ENCODE peak calls at places on chromosomes 16 and 17, in five cellular contexts. R, P, Q, K and S are unnamed samples.

GRCh38 chr17:8922451-8922850 is 43.1 kb downstream of the PIK3R5 start:
- DNase-seq in Q (no peak), K (peak), R (peak), P (no peak), S (no peak)

GRCh38 chr17:72372185-72372584 is 251.4 kb downstream of the SOX9 start:
- DNase-seq in K (peak), Q (no peak), R (no peak), P (no peak), S (no peak)

GRCh38 chr17:10161392-10161791 is 37.0 kb downstream of the GAS7 start:
- DNase-seq in P (no peak), R (no peak), K (no peak), Q (no peak), S (no peak)

GRCh38 chr17:28643979-28644781 is 778 bp downstream of the BLTP2 start:
- DNase-seq in Q (peak), R (no peak), K (peak), P (peak), S (peak)

GRCh38 chr16:79391395-79391794 is 209.1 kb downstream of the MAF start:
- DNase-seq in P (no peak), R (no peak), Q (no peak), K (no peak), S (no peak)

GRCh38 chr16:78984887-78985464 is 615.6 kb downstream of the MAF start:
- DNase-seq in R (no peak), P (no peak), K (no peak), Q (no peak), S (no peak)

GRCh38 chr17:5698959-5699358 is 114.7 kb upstream of the NLRP1 start:
- DNase-seq in K (no peak), R (no peak), Q (no peak), P (no peak), S (no peak)

GRCh38 chr17:67546578-67547527 is 169.8 kb downstream of the PITPNC1 start:
- DNase-seq in K (peak), P (no peak), R (no peak), Q (peak), S (peak)

GRCh38 chr17:5785867-5786509 is 201.7 kb upstream of the NLRP1 start:
- DNase-seq in K (peak), Q (peak), P (no peak), R (no peak), S (peak)

GRCh38 chr17:41679740-41680425 is 8.8 kb upstream of the EIF1 start:
- DNase-seq in R (no peak), P (no peak), K (no peak), Q (no peak), S (no peak)

GRCh38 chr16:3101018-3101840 is 2.1 kb upstream of the ZSCAN10 start:
- DNase-seq in R (no peak), K (no peak), Q (peak), P (peak), S (no peak)

GRCh38 chr17:45414997-45415881 is 17.4 kb downstream of the ARHGAP27 start:
- DNase-seq in Q (no peak), R (no peak), P (no peak), K (no peak), S (no peak)

GRCh38 chr17:14294876-14295275 is 6.0 kb upstream of the HS3ST3B1 start:
- DNase-seq in P (no peak), K (no peak), Q (no peak), R (no peak), S (no peak)

DNA sequence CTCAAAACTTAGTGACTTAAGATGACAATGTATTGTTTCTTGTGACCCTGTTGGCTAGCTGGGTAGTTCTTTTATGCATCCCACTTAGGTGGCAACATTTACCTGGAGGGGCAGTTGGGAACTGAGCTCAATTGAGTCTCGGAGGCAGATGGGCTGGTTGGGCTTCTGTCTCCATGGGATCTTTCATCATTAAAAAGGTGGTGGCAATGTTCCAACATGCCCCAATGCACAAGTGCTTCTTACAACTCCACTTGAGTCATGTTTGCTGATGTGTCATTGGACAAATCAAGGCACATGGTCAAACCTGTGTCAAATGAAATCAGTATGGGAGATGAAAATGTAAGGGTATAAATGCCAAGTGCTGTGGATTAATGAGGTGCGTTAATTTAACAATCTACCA is 11.7 kb upstream of the HS3ST3B1 start:
- DNase-seq in R (no peak), K (no peak), P (no peak), Q (no peak), S (no peak)
- H3K4me3 ChIP-seq in R (no peak), K (no peak), P (no peak), Q (no peak), S (no peak)

DNA sequence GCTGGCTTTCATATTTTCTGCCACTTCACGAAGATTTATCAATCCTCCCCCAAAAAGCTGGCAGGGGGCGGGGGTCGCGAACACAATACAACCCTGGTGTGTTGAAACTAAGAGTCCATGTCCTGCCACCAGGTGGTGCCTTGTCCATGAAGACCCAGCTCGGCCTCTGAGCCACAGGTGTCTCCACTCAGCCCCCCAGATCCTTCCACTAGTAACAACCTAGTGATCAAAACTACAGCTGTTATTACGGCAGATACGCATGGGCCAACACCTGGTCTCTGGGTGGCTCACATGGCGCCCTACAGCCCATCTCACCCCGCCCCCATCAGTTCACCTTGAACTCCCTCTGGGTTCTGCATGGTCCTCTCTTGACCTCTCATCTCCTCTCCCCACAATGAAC is 27.7 kb downstream of the USP7 start:
- DNase-seq in P (no peak), Q (no peak), K (no peak), R (no peak), S (no peak)
- TF ChIP-seq CTCF in P (no peak), Q (peak), K (peak), R (no peak), S (peak)

DNA sequence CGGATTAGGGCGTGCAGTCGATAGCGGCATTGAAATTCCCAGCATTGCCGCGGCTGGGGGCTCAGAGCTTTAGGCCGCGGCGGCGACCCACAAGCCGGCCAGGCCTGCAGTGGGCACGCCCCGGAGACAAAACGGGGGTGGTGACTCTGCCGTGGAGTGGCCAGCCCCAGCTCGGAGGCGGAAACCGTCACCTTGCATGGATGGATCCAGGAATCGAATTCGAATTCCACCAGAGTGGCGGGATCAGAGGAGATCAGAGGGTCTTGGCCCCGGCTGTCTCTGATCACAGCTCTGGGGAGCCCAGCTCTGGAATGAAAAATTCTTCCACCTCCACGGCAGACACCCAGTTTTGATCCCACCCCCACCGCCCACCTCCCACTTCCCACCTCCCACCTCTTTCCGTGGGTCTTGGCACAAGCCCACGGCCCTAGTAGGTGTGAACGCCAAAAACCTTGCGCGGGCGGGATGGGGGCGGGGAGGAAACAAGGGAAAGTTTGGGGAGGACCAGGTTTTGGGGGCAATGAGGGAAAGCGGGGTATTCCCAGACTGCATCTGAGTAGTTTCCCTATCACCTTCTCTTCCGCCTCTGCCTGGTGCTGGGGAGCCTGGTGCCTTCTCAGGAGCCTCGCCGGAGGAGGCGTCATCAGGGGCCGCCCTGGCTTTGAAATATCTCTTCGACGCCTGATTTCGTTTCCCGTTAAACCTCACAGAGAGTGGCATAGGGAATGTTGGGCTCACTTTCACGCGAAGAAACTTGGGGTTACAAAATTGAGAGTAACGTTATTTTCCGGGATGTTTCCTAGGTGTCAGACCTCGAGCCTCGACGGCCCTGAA is 1.4 kb upstream of the IRX3 start:
- DNase-seq in R (no peak), P (no peak), K (no peak), Q (no peak), S (no peak)
- H3K4me3 ChIP-seq in R (peak), P (no peak), K (no peak), Q (no peak), S (no peak)

DNA sequence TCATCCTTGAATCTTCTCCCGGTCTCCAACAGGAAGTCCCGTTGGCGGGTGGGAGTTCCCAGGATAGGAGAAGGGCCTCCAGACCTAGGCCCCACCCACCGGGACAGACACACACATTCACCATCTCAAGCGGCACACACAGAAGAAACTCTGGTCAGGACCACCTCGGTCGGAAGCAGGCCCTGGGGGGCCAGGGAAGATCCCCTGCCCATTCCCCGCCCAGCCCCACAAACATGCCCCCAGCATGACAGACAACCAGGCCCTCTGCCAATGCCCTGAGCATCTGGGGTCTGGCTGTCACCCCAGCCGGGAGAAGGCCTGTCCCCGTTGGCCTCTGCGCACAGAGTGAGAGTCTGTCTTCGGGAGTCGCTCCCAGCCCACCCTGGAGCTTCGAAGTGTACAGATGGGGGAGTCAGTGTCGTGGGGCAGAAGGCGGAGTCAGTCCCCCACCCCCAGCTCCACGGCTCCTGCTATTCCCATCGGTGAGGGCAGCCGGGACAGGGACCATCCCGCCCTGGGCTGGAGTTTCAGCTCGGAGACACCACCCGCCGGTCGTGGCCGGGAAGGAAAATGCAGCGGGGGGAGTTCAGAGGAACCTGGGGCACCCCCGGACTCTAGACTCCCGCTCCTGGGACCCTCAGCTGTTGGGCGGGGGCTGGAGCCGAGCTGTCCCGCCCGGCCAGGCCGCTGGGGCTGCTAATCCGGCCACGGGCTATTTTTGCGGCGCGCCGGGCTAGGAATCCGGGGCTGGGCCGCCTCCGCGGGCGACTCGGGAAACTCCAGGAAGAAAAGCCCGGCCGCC is 690 bp downstream of the RHBDF1 start:
- DNase-seq in R (no peak), P (no peak), Q (peak), K (peak), S (no peak)
- TF ChIP-seq CTCF in R (no peak), P (no peak), Q (no peak), K (no peak), S (no peak)